ENCODE peak calls at places on chromosomes 2 and 18, in ten cellular contexts. One of them, this sample, is unnamed. For H3K9me3 and H3K4me1, the result is how much of the 10 kb centered on the place peaks cover.

GRCh38 chr2:10382313-10383061 is 65.6 kb downstream of the ODC1 start:
- DNase-seq in heart right ventricle: no peak
- DNase-seq in A549: no peak
- DNase-seq in left lung: peak
- DNase-seq in HCT116: no peak
- DNase-seq in SK-N-SH: no peak
- DNase-seq in fibroblast of lung: no peak
- DNase-seq in MM.1S: peak
- DNase-seq in lower lobe of right lung: peak
- DNase-seq in mammary epithelial cell: no peak
- DNase-seq in this sample: no peak

GRCh38 chr2:12317853-12318426 is 398.8 kb upstream of the TRIB2 start:
- DNase-seq in HCT116: no peak
- DNase-seq in heart right ventricle: no peak
- DNase-seq in left lung: no peak
- DNase-seq in MM.1S: no peak
- DNase-seq in A549: no peak
- DNase-seq in mammary epithelial cell: peak
- DNase-seq in lower lobe of right lung: no peak
- DNase-seq in SK-N-SH: no peak
- DNase-seq in fibroblast of lung: peak
- DNase-seq in this sample: no peak

GRCh38 chr2:128473175-128474013 is 154.7 kb upstream of the HS6ST1 start:
- DNase-seq in SK-N-SH: no peak
- DNase-seq in A549: no peak
- DNase-seq in lower lobe of right lung: peak
- DNase-seq in left lung: peak
- DNase-seq in HCT116: no peak
- DNase-seq in MM.1S: no peak
- DNase-seq in mammary epithelial cell: no peak
- DNase-seq in fibroblast of lung: peak
- DNase-seq in heart right ventricle: no peak
- DNase-seq in this sample: no peak

GRCh38 chr2:88350641-88351601 is 101.6 kb downstream of the FOXI3 start:
- DNase-seq in fibroblast of lung: no peak
- DNase-seq in SK-N-SH: peak
- DNase-seq in heart right ventricle: peak
- DNase-seq in mammary epithelial cell: peak
- DNase-seq in left lung: peak
- DNase-seq in lower lobe of right lung: peak
- DNase-seq in MM.1S: peak
- DNase-seq in HCT116: peak
- DNase-seq in A549: peak
- DNase-seq in this sample: peak

GRCh38 chr2:121664713-121665112 is 15.5 kb upstream of the CLASP1 start:
- DNase-seq in left lung: no peak
- DNase-seq in fibroblast of lung: no peak
- DNase-seq in A549: no peak
- DNase-seq in HCT116: no peak
- DNase-seq in heart right ventricle: no peak
- DNase-seq in MM.1S: no peak
- DNase-seq in mammary epithelial cell: no peak
- DNase-seq in SK-N-SH: no peak
- DNase-seq in lower lobe of right lung: no peak
- DNase-seq in this sample: no peak

GRCh38 chr18:79400591-79401381 is 5.1 kb downstream of the NFATC1 start:
- DNase-seq in A549: no peak
- DNase-seq in lower lobe of right lung: peak
- DNase-seq in fibroblast of lung: no peak
- DNase-seq in mammary epithelial cell: no peak
- DNase-seq in MM.1S: no peak
- DNase-seq in HCT116: no peak
- DNase-seq in left lung: peak
- DNase-seq in heart right ventricle: no peak
- DNase-seq in SK-N-SH: no peak
- DNase-seq in this sample: no peak

GRCh38 chr2:130764035-130764820 is 8.9 kb downstream of the AMER3 start:
- DNase-seq in mammary epithelial cell: no peak
- DNase-seq in SK-N-SH: no peak
- DNase-seq in lower lobe of right lung: no peak
- DNase-seq in left lung: no peak
- DNase-seq in fibroblast of lung: no peak
- DNase-seq in heart right ventricle: no peak
- DNase-seq in HCT116: no peak
- DNase-seq in MM.1S: no peak
- DNase-seq in A549: no peak
- DNase-seq in this sample: no peak

GRCh38 chr2:3126686-3127278 is 250.8 kb downstream of the EIPR1 start:
- DNase-seq in left lung: no peak
- DNase-seq in HCT116: no peak
- DNase-seq in lower lobe of right lung: no peak
- DNase-seq in mammary epithelial cell: no peak
- DNase-seq in fibroblast of lung: no peak
- DNase-seq in A549: no peak
- DNase-seq in heart right ventricle: no peak
- DNase-seq in SK-N-SH: peak
- DNase-seq in MM.1S: no peak
- DNase-seq in this sample: no peak

GRCh38 chr18:31156831-31157763 is 5.6 kb downstream of the DSC1 start:
- DNase-seq in mammary epithelial cell: peak
- DNase-seq in A549: no peak
- DNase-seq in MM.1S: no peak
- DNase-seq in lower lobe of right lung: no peak
- DNase-seq in left lung: no peak
- DNase-seq in heart right ventricle: no peak
- DNase-seq in fibroblast of lung: no peak
- DNase-seq in SK-N-SH: no peak
- DNase-seq in HCT116: no peak
- DNase-seq in this sample: no peak

GRCh38 chr2:224971214-224971613 is 71.1 kb downstream of the DOCK10 start:
- DNase-seq in heart right ventricle: no peak
- DNase-seq in mammary epithelial cell: peak
- DNase-seq in fibroblast of lung: no peak
- DNase-seq in SK-N-SH: no peak
- DNase-seq in lower lobe of right lung: peak
- DNase-seq in HCT116: peak
- DNase-seq in A549: no peak
- DNase-seq in MM.1S: peak
- DNase-seq in left lung: peak
- DNase-seq in this sample: no peak

GRCh38 chr2:81194581-81194980 is 890.0 kb upstream of the LRRTM1 start:
- DNase-seq in heart right ventricle: no peak
- DNase-seq in SK-N-SH: no peak
- DNase-seq in HCT116: no peak
- DNase-seq in mammary epithelial cell: no peak
- DNase-seq in fibroblast of lung: no peak
- DNase-seq in A549: no peak
- DNase-seq in MM.1S: no peak
- DNase-seq in left lung: no peak
- DNase-seq in lower lobe of right lung: peak
- DNase-seq in this sample: no peak

GRCh38 chr2:81195017-81195773 is 890.6 kb upstream of the LRRTM1 start:
- DNase-seq in SK-N-SH: no peak
- DNase-seq in A549: no peak
- DNase-seq in left lung: no peak
- DNase-seq in fibroblast of lung: no peak
- DNase-seq in mammary epithelial cell: no peak
- DNase-seq in MM.1S: no peak
- DNase-seq in HCT116: no peak
- DNase-seq in lower lobe of right lung: peak
- DNase-seq in heart right ventricle: no peak
- DNase-seq in this sample: no peak

GRCh38 chr2:81196383-81196851 is 891.9 kb upstream of the LRRTM1 start:
- DNase-seq in A549: no peak
- DNase-seq in heart right ventricle: no peak
- DNase-seq in mammary epithelial cell: no peak
- DNase-seq in MM.1S: no peak
- DNase-seq in lower lobe of right lung: peak
- DNase-seq in SK-N-SH: no peak
- DNase-seq in HCT116: no peak
- DNase-seq in fibroblast of lung: no peak
- DNase-seq in left lung: no peak
- DNase-seq in this sample: no peak

GRCh38 chr2:81195774-81196382 is 891.3 kb upstream of the LRRTM1 start:
- DNase-seq in heart right ventricle: no peak
- DNase-seq in HCT116: no peak
- DNase-seq in A549: no peak
- DNase-seq in lower lobe of right lung: peak
- DNase-seq in left lung: no peak
- DNase-seq in mammary epithelial cell: no peak
- DNase-seq in SK-N-SH: no peak
- DNase-seq in MM.1S: no peak
- DNase-seq in fibroblast of lung: no peak
- DNase-seq in this sample: no peak

DNA sequence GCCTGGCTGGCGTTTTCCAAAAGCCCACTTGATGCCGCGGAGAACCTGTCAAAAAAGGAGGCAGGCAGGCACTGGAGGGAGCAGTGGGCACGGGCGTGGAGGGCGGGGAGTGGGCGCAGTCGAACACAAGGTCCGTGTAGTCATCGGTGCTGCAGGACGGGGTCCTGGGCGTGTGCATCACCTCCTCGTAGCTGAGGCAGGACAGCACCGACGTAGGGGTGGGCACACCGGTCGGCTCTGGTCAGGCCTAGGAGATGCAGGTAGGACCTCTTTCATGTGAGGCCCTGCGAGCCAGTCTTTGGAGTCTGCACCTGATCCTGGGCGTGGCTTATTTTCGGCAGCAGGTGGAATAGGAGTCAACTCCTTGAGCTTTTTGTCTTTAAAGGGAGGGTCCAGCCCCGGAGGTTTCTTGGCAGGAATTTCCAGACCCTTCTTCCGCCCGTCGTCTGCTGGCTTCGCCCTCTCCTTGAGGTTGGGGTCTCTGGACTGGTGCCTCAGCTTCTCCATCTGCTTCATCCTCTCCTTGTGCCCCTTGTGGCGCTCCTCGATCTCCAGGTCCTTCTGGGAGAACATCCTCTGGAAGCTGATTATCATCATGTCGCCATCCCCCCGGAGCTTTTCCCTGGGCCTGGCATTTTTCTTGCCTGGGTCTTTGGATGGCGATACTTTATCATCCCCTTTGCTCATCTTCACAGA is 892.5 kb upstream of the LRRTM1 start:
- DNase-seq in A549: no peak
- DNase-seq in HCT116: no peak
- DNase-seq in fibroblast of lung: no peak
- DNase-seq in lower lobe of right lung: peak
- DNase-seq in left lung: no peak
- DNase-seq in mammary epithelial cell: no peak
- DNase-seq in SK-N-SH: no peak
- DNase-seq in heart right ventricle: no peak
- DNase-seq in MM.1S: no peak
- DNase-seq in this sample: peak
- H3K9me3 ChIP-seq in A549: under half
- H3K9me3 ChIP-seq in HCT116: under half
- H3K9me3 ChIP-seq in fibroblast of lung: under half
- H3K9me3 ChIP-seq in lower lobe of right lung: under half
- H3K9me3 ChIP-seq in left lung: under half
- H3K9me3 ChIP-seq in mammary epithelial cell: under half
- H3K9me3 ChIP-seq in SK-N-SH: under half
- H3K9me3 ChIP-seq in heart right ventricle: half or more
- H3K9me3 ChIP-seq in MM.1S: under half
- H3K9me3 ChIP-seq in this sample: under half

GRCh38 chr2:111184725-111185495 is 64.2 kb downstream of the BCL2L11 start:
- DNase-seq in HCT116: no peak
- DNase-seq in SK-N-SH: no peak
- DNase-seq in heart right ventricle: no peak
- DNase-seq in lower lobe of right lung: no peak
- DNase-seq in fibroblast of lung: no peak
- DNase-seq in left lung: no peak
- DNase-seq in MM.1S: no peak
- DNase-seq in A549: no peak
- DNase-seq in mammary epithelial cell: no peak
- DNase-seq in this sample: no peak
- H3K27ac ChIP-seq in HCT116: no peak
- H3K27ac ChIP-seq in SK-N-SH: no peak
- H3K27ac ChIP-seq in heart right ventricle: no peak
- H3K27ac ChIP-seq in lower lobe of right lung: peak
- H3K27ac ChIP-seq in fibroblast of lung: no peak
- H3K27ac ChIP-seq in left lung: no peak
- H3K27ac ChIP-seq in MM.1S: no peak
- H3K27ac ChIP-seq in A549: peak
- H3K27ac ChIP-seq in mammary epithelial cell: no peak
- H3K27ac ChIP-seq in this sample: peak

GRCh38 chr2:174764281-174765063 is at the start of gene CHRNA1:
- DNase-seq in HCT116: no peak
- DNase-seq in MM.1S: peak
- DNase-seq in left lung: no peak
- DNase-seq in mammary epithelial cell: no peak
- DNase-seq in SK-N-SH: no peak
- DNase-seq in lower lobe of right lung: no peak
- DNase-seq in A549: no peak
- DNase-seq in fibroblast of lung: peak
- DNase-seq in heart right ventricle: no peak
- DNase-seq in this sample: no peak

GRCh38 chr2:174762464-174762863 is 1.8 kb downstream of the CHRNA1 start:
- DNase-seq in left lung: no peak
- DNase-seq in HCT116: no peak
- DNase-seq in fibroblast of lung: no peak
- DNase-seq in heart right ventricle: no peak
- DNase-seq in SK-N-SH: no peak
- DNase-seq in MM.1S: no peak
- DNase-seq in A549: no peak
- DNase-seq in lower lobe of right lung: no peak
- DNase-seq in mammary epithelial cell: no peak
- DNase-seq in this sample: no peak

GRCh38 chr2:174761837-174762236 is 2.4 kb downstream of the CHRNA1 start:
- DNase-seq in HCT116: no peak
- DNase-seq in left lung: no peak
- DNase-seq in fibroblast of lung: peak
- DNase-seq in SK-N-SH: no peak
- DNase-seq in mammary epithelial cell: no peak
- DNase-seq in MM.1S: no peak
- DNase-seq in heart right ventricle: no peak
- DNase-seq in lower lobe of right lung: no peak
- DNase-seq in A549: no peak
- DNase-seq in this sample: no peak

GRCh38 chr2:174765576-174765975 is 1.3 kb upstream of the CHRNA1 start:
- DNase-seq in lower lobe of right lung: no peak
- DNase-seq in fibroblast of lung: no peak
- DNase-seq in mammary epithelial cell: no peak
- DNase-seq in HCT116: no peak
- DNase-seq in left lung: no peak
- DNase-seq in A549: no peak
- DNase-seq in MM.1S: no peak
- DNase-seq in heart right ventricle: no peak
- DNase-seq in SK-N-SH: no peak
- DNase-seq in this sample: no peak

GRCh38 chr2:174763793-174764179 is 486 bp downstream of the CHRNA1 start:
- DNase-seq in lower lobe of right lung: no peak
- DNase-seq in MM.1S: no peak
- DNase-seq in SK-N-SH: no peak
- DNase-seq in heart right ventricle: no peak
- DNase-seq in left lung: no peak
- DNase-seq in HCT116: no peak
- DNase-seq in A549: no peak
- DNase-seq in mammary epithelial cell: no peak
- DNase-seq in fibroblast of lung: no peak
- DNase-seq in this sample: no peak
- H3K4me1 ChIP-seq in lower lobe of right lung: under half
- H3K4me1 ChIP-seq in MM.1S: under half
- H3K4me1 ChIP-seq in SK-N-SH: under half
- H3K4me1 ChIP-seq in heart right ventricle: under half
- H3K4me1 ChIP-seq in left lung: under half
- H3K4me1 ChIP-seq in HCT116: under half
- H3K4me1 ChIP-seq in A549: under half
- H3K4me1 ChIP-seq in mammary epithelial cell: under half
- H3K4me1 ChIP-seq in fibroblast of lung: under half
- H3K4me1 ChIP-seq in this sample: under half

GRCh38 chr2:27178469-27178868 is 29.7 kb downstream of the TCF23 start:
- DNase-seq in MM.1S: no peak
- DNase-seq in fibroblast of lung: no peak
- DNase-seq in heart right ventricle: no peak
- DNase-seq in SK-N-SH: no peak
- DNase-seq in A549: no peak
- DNase-seq in left lung: no peak
- DNase-seq in HCT116: no peak
- DNase-seq in mammary epithelial cell: no peak
- DNase-seq in lower lobe of right lung: no peak
- DNase-seq in this sample: no peak
- H3K9me3 ChIP-seq in MM.1S: under half
- H3K9me3 ChIP-seq in fibroblast of lung: under half
- H3K9me3 ChIP-seq in heart right ventricle: under half
- H3K9me3 ChIP-seq in SK-N-SH: under half
- H3K9me3 ChIP-seq in A549: under half
- H3K9me3 ChIP-seq in left lung: under half
- H3K9me3 ChIP-seq in HCT116: under half
- H3K9me3 ChIP-seq in mammary epithelial cell: under half
- H3K9me3 ChIP-seq in lower lobe of right lung: under half
- H3K9me3 ChIP-seq in this sample: under half